ENCODE peak calls at places on chromosome 15, in ten cellular contexts. H, Y, S, C, P, F, J, T, E and Q are unnamed samples.
A peak's percentile ranks its signal among the peaks of the same experiment; 100 is the strongest.

GRCh38 chr15:39919740-39920509 is at the start of gene GPR176:
- DNase-seq in H (peak; percentile 14), Y (no peak), S (peak; percentile 45), C (peak; percentile 48), P (peak; percentile 87), F (peak; percentile 27), J (peak; percentile 87), T (peak; percentile 22), E (peak; percentile 41), Q (no peak)

GRCh38 chr15:41487802-41488201 is 5.9 kb upstream of the ITPKA start:
- DNase-seq in H (no peak), Y (no peak), S (no peak), C (no peak), P (no peak), F (no peak), J (no peak), T (no peak), E (no peak), Q (no peak)

GRCh38 chr15:85625856-85626255 is 168.9 kb downstream of the KLHL25 start:
- DNase-seq in H (no peak), Y (no peak), S (no peak), C (no peak), P (peak; percentile 81), F (no peak), J (peak; percentile 60), T (no peak), E (no peak), Q (no peak)

GRCh38 chr15:76967067-76967466 is 27.9 kb upstream of the PSTPIP1 start:
- DNase-seq in H (no peak), Y (no peak), S (no peak), C (no peak), P (no peak), F (no peak), J (no peak), T (no peak), E (no peak), Q (no peak)

GRCh38 chr15:23532019-23532418 is 33.5 kb upstream of the MKRN3 start:
- DNase-seq in H (no peak), Y (no peak), S (no peak), C (no peak), P (no peak), F (no peak), J (peak; percentile 33), T (no peak), E (no peak), Q (no peak)

GRCh38 chr15:59353994-59354951 is 18.4 kb downstream of the MYO1E start:
- DNase-seq in H (no peak), Y (no peak), S (no peak), C (no peak), P (no peak), F (no peak), J (no peak), T (no peak), E (no peak), Q (no peak)

GRCh38 chr15:39976291-39977274 is 42.7 kb downstream of the EIF2AK4 start:
- DNase-seq in H (peak; percentile 68), Y (no peak), S (peak; percentile 25), C (peak; percentile 55), P (peak; percentile 40), F (peak; percentile 25), J (peak; percentile 74), T (peak; percentile 66), E (no peak), Q (peak; percentile 34)

GRCh38 chr15:63043391-63044076 is 987 bp downstream of the TPM1 start:
- DNase-seq in H (no peak), Y (no peak), S (peak; percentile 26), C (no peak), P (no peak), F (no peak), J (no peak), T (no peak), E (no peak), Q (no peak)

GRCh38 chr15:101048191-101049011 is 129.2 kb downstream of the LRRK1 start:
- DNase-seq in H (no peak), Y (no peak), S (no peak), C (no peak), P (no peak), F (peak; percentile 6), J (no peak), T (peak; percentile 13), E (no peak), Q (peak; percentile 17)

GRCh38 chr15:85690546-85691226 is 104.0 kb downstream of the KLHL25 start:
- DNase-seq in H (no peak), Y (no peak), S (no peak), C (no peak), P (no peak), F (no peak), J (no peak), T (no peak), E (peak; percentile 53), Q (no peak)

GRCh38 chr15:32042269-32042996 is 12.1 kb downstream of the CHRNA7 start:
- DNase-seq in H (no peak), Y (peak; percentile 31), S (no peak), C (peak; percentile 34), P (no peak), F (no peak), J (no peak), T (no peak), E (no peak), Q (no peak)

GRCh38 chr15:95132774-95133173 is 901.4 kb downstream of the MCTP2 start:
- DNase-seq in H (no peak), Y (peak; percentile 12), S (no peak), C (no peak), P (peak; percentile 1), F (no peak), J (peak; percentile 80), T (no peak), E (no peak), Q (no peak)

GRCh38 chr15:78055923-78056713 is 21.4 kb downstream of the TBC1D2B start:
- DNase-seq in H (peak; percentile 71), Y (peak; percentile 44), S (peak; percentile 18), C (peak; percentile 46), P (peak; percentile 36), F (no peak), J (peak; percentile 48), T (no peak), E (no peak), Q (no peak)

GRCh38 chr15:49832421-49832980 is 211.7 kb downstream of the DTWD1 start:
- DNase-seq in H (peak; percentile 70), Y (peak; percentile 26), S (no peak), C (no peak), P (no peak), F (no peak), J (peak; percentile 8), T (no peak), E (no peak), Q (no peak)

GRCh38 chr15:42138968-42139386 is 17.5 kb downstream of the PLA2G4F start:
- DNase-seq in H (peak; percentile 87), Y (no peak), S (no peak), C (no peak), P (no peak), F (no peak), J (no peak), T (no peak), E (no peak), Q (no peak)

GRCh38 chr15:48459571-48460461 is 128.6 kb downstream of the DUT start:
- DNase-seq in H (no peak), Y (peak; percentile 35), S (no peak), C (peak; percentile 39), P (peak; percentile 94), F (no peak), J (peak; percentile 90), T (no peak), E (no peak), Q (no peak)

GRCh38 chr15:97036301-97036700 is 705.8 kb downstream of the NR2F2 start:
- DNase-seq in H (no peak), Y (no peak), S (no peak), C (no peak), P (no peak), F (no peak), J (peak; percentile 38), T (no peak), E (no peak), Q (no peak)

GRCh38 chr15:42854576-42854975 is 66.0 kb downstream of the TTBK2 start:
- DNase-seq in H (no peak), Y (no peak), S (no peak), C (no peak), P (no peak), F (no peak), J (no peak), T (no peak), E (no peak), Q (no peak)

GRCh38 chr15:89321521-89322410 is 12.9 kb downstream of the POLG start:
- DNase-seq in H (no peak), Y (no peak), S (no peak), C (no peak), P (no peak), F (no peak), J (no peak), T (no peak), E (no peak), Q (no peak)
- TF ChIP-seq CTCF in H (no peak), Y (peak; percentile 12), S (no peak), C (no peak), P (no peak), F (no peak), J (peak; percentile 15), T (no peak), E (no peak), Q (no peak)

GRCh38 chr15:81573098-81573746 is 199.2 kb upstream of the TMC3 start:
- DNase-seq in H (no peak), Y (no peak), S (no peak), C (no peak), P (no peak), F (no peak), J (no peak), T (no peak), E (no peak), Q (no peak)
- TF ChIP-seq CTCF in H (no peak), Y (no peak), S (no peak), C (no peak), P (no peak), F (no peak), J (no peak), T (no peak), E (no peak), Q (no peak)

GRCh38 chr15:51105430-51106016 is 10.8 kb upstream of the TNFAIP8L3 start:
- DNase-seq in H (no peak), Y (no peak), S (no peak), C (no peak), P (no peak), F (no peak), J (no peak), T (no peak), E (no peak), Q (no peak)
- TF ChIP-seq CTCF in H (no peak), Y (no peak), S (no peak), C (no peak), P (no peak), F (no peak), J (no peak), T (no peak), E (no peak), Q (no peak)

DNA sequence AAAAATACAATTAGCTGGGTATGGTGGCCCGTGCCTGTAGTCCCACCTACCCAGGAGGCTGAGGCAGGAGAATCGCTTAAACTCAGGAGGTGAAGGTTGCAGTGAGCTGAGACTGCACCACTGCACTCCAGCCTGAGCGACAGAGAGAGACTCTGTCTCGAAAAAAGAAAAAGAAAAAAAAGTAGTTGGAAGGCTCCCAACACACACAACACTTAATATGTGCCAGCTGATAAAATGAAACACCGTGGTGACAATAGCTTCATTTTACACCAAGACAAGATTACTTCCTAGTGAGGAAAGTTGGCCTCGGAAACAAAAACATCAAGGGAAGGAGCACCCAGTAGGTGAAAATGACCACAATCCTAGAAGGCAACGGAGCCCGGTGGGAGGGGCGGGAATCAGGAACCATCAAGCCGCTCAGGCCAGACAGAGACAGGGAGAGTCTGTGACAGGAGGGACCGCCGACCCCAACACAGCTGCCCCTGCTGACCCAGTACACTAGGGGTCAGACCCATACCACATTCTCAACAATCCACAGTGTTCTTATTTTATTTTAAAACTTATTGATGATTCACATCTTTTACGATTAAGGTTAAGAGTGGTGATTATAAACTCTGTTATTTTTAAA is 54.5 kb upstream of the OCA2 start:
- DNase-seq in H (no peak), Y (no peak), S (no peak), C (no peak), P (no peak), F (no peak), J (no peak), T (no peak), E (no peak), Q (no peak)
- TF ChIP-seq CTCF in H (no peak), Y (no peak), S (no peak), C (no peak), P (no peak), F (no peak), J (no peak), T (no peak), E (no peak), Q (no peak)